ENCODE peak calls at places on chromosome 1, in five cellular contexts. Q is ascending aorta; D is effector memory CD4-positive, alpha-beta T cell; O is pancreas; I is GM23338. R is an unnamed sample. For H3K4me1, the result is how much of the 10 kb centered on the place peaks cover.

GRCh38 chr1:241834733-241835377 is 13.1 kb upstream of the EXO1 start:
- DNase-seq in I (peak), Q (no peak), O (no peak), D (no peak), R (no peak)

GRCh38 chr1:27392096-27392777 is at the start of gene GPR3:
- DNase-seq in Q (peak), O (peak), I (peak), D (peak), R (peak)

GRCh38 chr1:40763742-40764532 is 19.6 kb upstream of the KCNQ4 start:
- DNase-seq in I (no peak), Q (no peak), O (no peak), D (no peak), R (no peak)

GRCh38 chr1:154571964-154572288 is 4.3 kb downstream of the CHRNB2 start:
- DNase-seq in Q (no peak), D (no peak), O (peak), I (peak), R (no peak)

GRCh38 chr1:208524376-208524775 is 280.2 kb upstream of the PLXNA2 start:
- DNase-seq in D (no peak), O (no peak), Q (no peak), I (no peak), R (no peak)

GRCh38 chr1:169326644-169327316 is 40.8 kb downstream of the NME7 start:
- DNase-seq in O (no peak), I (no peak), Q (no peak), D (no peak), R (no peak)

GRCh38 chr1:1788646-1789431 is 10.6 kb upstream of the NADK start:
- DNase-seq in D (no peak), O (no peak), Q (no peak), I (peak), R (no peak)

GRCh38 chr1:117173711-117174110 is 37.0 kb downstream of the VTCN1 start:
- DNase-seq in D (no peak), Q (no peak), I (no peak), O (no peak), R (no peak)

GRCh38 chr1:158943059-158943458 is 11.7 kb downstream of the PYHIN1 start:
- DNase-seq in I (no peak), O (no peak), Q (no peak), D (no peak), R (no peak)

GRCh38 chr1:110555807-110556470 is 37.0 kb upstream of the KCNA10 start:
- DNase-seq in O (peak), D (no peak), I (peak), Q (no peak), R (peak)

GRCh38 chr1:37989381-37989930 is 366 bp downstream of the SF3A3 start:
- DNase-seq in Q (no peak), O (peak), I (peak), D (peak), R (no peak)

GRCh38 chr1:27108588-27108987 is 46.3 kb downstream of the SLC9A1 start:
- DNase-seq in I (no peak), D (no peak), O (no peak), Q (no peak), R (no peak)

GRCh38 chr1:164466001-164466421 is 93.0 kb upstream of the PBX1 start:
- DNase-seq in O (no peak), D (no peak), I (no peak), Q (no peak), R (no peak)

GRCh38 chr1:9371951-9372350 is 79.3 kb downstream of the SPSB1 start:
- DNase-seq in O (no peak), Q (no peak), D (no peak), I (no peak), R (no peak)
- H3K27ac ChIP-seq in O (no peak), Q (peak), D (no peak), I (no peak), R (peak)

GRCh38 chr1:203536575-203536974 is 42.6 kb downstream of the OPTC start:
- DNase-seq in D (no peak), I (no peak), O (no peak), Q (no peak), R (no peak)
- H3K4me1 ChIP-seq in D (under half), I (under half), O (under half), Q (under half), R (under half)

GRCh38 chr1:24293392-24294227 is 25.5 kb upstream of the GRHL3 start:
- DNase-seq in O (no peak), Q (no peak), D (no peak), I (no peak), R (no peak)
- H3K27ac ChIP-seq in O (no peak), Q (peak), D (no peak), I (peak), R (no peak)

GRCh38 chr1:8679929-8680504 is 137.4 kb downstream of the RERE start:
- DNase-seq in O (no peak), D (no peak), Q (no peak), I (no peak), R (no peak)

GRCh38 chr1:8680628-8681316 is 136.7 kb downstream of the RERE start:
- DNase-seq in I (no peak), O (no peak), D (no peak), Q (no peak), R (no peak)

GRCh38 chr1:8677782-8678181 is 139.7 kb downstream of the RERE start:
- DNase-seq in O (no peak), I (no peak), D (no peak), Q (no peak), R (no peak)

GRCh38 chr1:8678688-8679410 is 138.6 kb downstream of the RERE start:
- DNase-seq in D (no peak), Q (no peak), I (no peak), O (no peak), R (no peak)

DNA sequence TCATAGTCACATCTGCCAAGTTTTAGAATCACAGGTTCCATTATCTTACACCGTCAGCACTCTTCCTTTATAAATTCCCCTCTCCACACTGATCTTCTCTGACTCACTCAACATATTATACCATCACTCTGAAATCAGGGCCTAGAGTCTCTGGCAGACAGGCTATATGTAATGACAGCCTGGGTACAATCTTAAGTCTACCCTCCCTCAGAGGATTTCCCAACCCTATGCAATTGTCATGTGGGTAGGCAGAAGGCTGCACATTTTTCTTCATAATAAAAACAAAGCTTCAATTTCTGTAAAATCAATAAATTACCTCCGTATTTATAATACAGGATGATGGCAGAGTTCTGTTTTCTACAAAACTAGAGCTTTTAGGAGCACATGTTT is 138.0 kb downstream of the RERE start:
- DNase-seq in O (no peak), I (no peak), Q (no peak), D (no peak), R (no peak)
- H3K4me1 ChIP-seq in O (under half), I (half or more), Q (under half), D (under half), R (under half)

DNA sequence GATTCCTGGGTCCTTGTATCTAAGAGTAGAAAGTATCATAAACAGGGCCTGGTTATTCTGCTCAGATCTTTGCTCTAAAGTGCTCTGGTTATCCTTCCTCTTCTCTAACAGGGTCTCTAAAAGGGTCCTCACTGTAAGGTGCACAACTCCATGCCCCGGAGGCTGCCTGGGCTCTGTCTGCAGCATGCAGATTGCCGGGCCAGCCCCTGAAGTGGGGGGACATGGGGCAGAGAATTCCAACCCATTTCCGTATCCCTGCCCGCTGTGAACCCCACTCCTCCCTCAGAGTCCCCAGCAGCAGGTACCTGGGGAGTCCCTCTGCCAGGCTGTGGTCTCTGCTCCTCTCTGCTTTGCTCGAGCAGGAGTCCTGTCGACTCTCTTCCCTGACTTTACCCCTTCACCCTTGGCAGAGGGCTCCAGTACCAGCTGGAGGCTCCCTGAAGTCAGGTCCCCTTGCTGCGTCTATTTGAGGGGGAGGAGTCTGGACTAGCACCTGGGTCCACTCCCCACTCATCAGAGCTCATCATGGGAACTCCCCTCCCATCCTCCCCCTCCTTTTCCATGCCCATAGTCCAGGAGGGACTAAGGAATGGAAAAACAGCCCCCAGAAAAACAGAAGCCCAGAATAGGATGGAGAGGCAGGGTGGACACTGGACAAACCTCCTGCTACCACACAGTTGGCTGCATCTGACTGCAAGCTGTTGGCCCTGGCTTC is 12.1 kb downstream of the BLACAT1 start:
- DNase-seq in D (no peak), I (no peak), Q (no peak), O (no peak), R (no peak)
- H3K27ac ChIP-seq in D (no peak), I (peak), Q (no peak), O (no peak), R (no peak)

R was measured in ovary.